ENCODE peak calls at places on chromosome 11, in four cellular contexts. One of them, this sample, is unnamed.

GRCh38 chr11:117816151-117816741 is 8.3 kb downstream of the FXYD2 start:
- DNase-seq in neural progenitor cell: peak; percentile 88
- DNase-seq in adipocyte: peak; percentile 37
- DNase-seq in kidney: peak; percentile 96
- DNase-seq in this sample: no peak

GRCh38 chr11:33980896-33981295 is 70.6 kb upstream of the CAPRIN1 start:
- DNase-seq in neural progenitor cell: no peak
- DNase-seq in adipocyte: no peak
- DNase-seq in kidney: no peak
- DNase-seq in this sample: no peak

GRCh38 chr11:125110506-125110905 is 920 bp downstream of the TMEM218 start:
- DNase-seq in neural progenitor cell: peak; percentile 31
- DNase-seq in adipocyte: no peak
- DNase-seq in kidney: no peak
- DNase-seq in this sample: no peak

GRCh38 chr11:59273008-59273841 is 60.5 kb upstream of the MPEG1 start:
- DNase-seq in neural progenitor cell: no peak
- DNase-seq in adipocyte: no peak
- DNase-seq in kidney: no peak
- DNase-seq in this sample: no peak

GRCh38 chr11:72223615-72224586 is 666 bp upstream of the INPPL1 start:
- DNase-seq in neural progenitor cell: peak; percentile 57
- DNase-seq in adipocyte: peak; percentile 89
- DNase-seq in kidney: peak; percentile 87
- DNase-seq in this sample: peak; percentile 66

GRCh38 chr11:75191330-75191717 is 40.4 kb downstream of the SLCO2B1 start:
- DNase-seq in neural progenitor cell: peak; percentile 51
- DNase-seq in adipocyte: no peak
- DNase-seq in kidney: no peak
- DNase-seq in this sample: no peak

GRCh38 chr11:71240865-71241691 is 11.3 kb downstream of the SHANK2 start:
- DNase-seq in neural progenitor cell: peak; percentile 69
- DNase-seq in adipocyte: peak; percentile 88
- DNase-seq in kidney: peak; percentile 93
- DNase-seq in this sample: no peak

GRCh38 chr11:24738972-24739371 is 242.1 kb downstream of the LUZP2 start:
- DNase-seq in neural progenitor cell: no peak
- DNase-seq in adipocyte: no peak
- DNase-seq in kidney: no peak
- DNase-seq in this sample: peak; percentile 70

GRCh38 chr11:130313383-130314183 is 1.1 kb downstream of the ZBTB44 start:
- DNase-seq in neural progenitor cell: no peak
- DNase-seq in adipocyte: peak; percentile 20
- DNase-seq in kidney: no peak
- DNase-seq in this sample: no peak

GRCh38 chr11:7019500-7020182 is 505 bp downstream of the ZNF214 start:
- DNase-seq in neural progenitor cell: peak; percentile 67
- DNase-seq in adipocyte: peak; percentile 59
- DNase-seq in kidney: peak; percentile 84
- DNase-seq in this sample: no peak

GRCh38 chr11:102111787-102112653 is 1.8 kb downstream of the YAP1 start:
- DNase-seq in neural progenitor cell: peak; percentile 60
- DNase-seq in adipocyte: peak; percentile 84
- DNase-seq in kidney: no peak
- DNase-seq in this sample: no peak

GRCh38 chr11:102111011-102111786 is 952 bp downstream of the YAP1 start:
- DNase-seq in neural progenitor cell: peak; percentile 93
- DNase-seq in adipocyte: peak; percentile 95
- DNase-seq in kidney: peak; percentile 93
- DNase-seq in this sample: no peak

GRCh38 chr11:102110761-102111010 is 439 bp downstream of the YAP1 start:
- DNase-seq in neural progenitor cell: no peak
- DNase-seq in adipocyte: no peak
- DNase-seq in kidney: peak; percentile 82
- DNase-seq in this sample: no peak

GRCh38 chr11:102114032-102114431 is 3.8 kb downstream of the YAP1 start:
- DNase-seq in neural progenitor cell: no peak
- DNase-seq in adipocyte: peak; percentile 19
- DNase-seq in kidney: no peak
- DNase-seq in this sample: no peak

GRCh38 chr11:102112654-102112926 is 2.3 kb downstream of the YAP1 start:
- DNase-seq in neural progenitor cell: no peak
- DNase-seq in adipocyte: no peak
- DNase-seq in kidney: no peak
- DNase-seq in this sample: no peak
- H3K4me3 ChIP-seq in neural progenitor cell: peak overlapping the region; percentile 79
- H3K4me3 ChIP-seq in adipocyte: peak overlapping the region; percentile 96
- H3K4me3 ChIP-seq in kidney: peak overlapping the region; percentile 67
- H3K4me3 ChIP-seq in this sample: no peak overlapping the region

GRCh38 chr11:909406-909805 is 1.2 kb downstream of the CHID1 start:
- DNase-seq in neural progenitor cell: no peak
- DNase-seq in adipocyte: no peak
- DNase-seq in kidney: no peak
- DNase-seq in this sample: no peak

GRCh38 chr11:910044-910588 is 494 bp downstream of the CHID1 start:
- DNase-seq in neural progenitor cell: no peak
- DNase-seq in adipocyte: peak; percentile 50
- DNase-seq in kidney: no peak
- DNase-seq in this sample: no peak

GRCh38 chr11:905952-906351 is 4.7 kb downstream of the CHID1 start:
- DNase-seq in neural progenitor cell: no peak
- DNase-seq in adipocyte: no peak
- DNase-seq in kidney: no peak
- DNase-seq in this sample: no peak

GRCh38 chr11:907668-908067 is 2.9 kb downstream of the CHID1 start:
- DNase-seq in neural progenitor cell: no peak
- DNase-seq in adipocyte: no peak
- DNase-seq in kidney: no peak
- DNase-seq in this sample: no peak

DNA sequence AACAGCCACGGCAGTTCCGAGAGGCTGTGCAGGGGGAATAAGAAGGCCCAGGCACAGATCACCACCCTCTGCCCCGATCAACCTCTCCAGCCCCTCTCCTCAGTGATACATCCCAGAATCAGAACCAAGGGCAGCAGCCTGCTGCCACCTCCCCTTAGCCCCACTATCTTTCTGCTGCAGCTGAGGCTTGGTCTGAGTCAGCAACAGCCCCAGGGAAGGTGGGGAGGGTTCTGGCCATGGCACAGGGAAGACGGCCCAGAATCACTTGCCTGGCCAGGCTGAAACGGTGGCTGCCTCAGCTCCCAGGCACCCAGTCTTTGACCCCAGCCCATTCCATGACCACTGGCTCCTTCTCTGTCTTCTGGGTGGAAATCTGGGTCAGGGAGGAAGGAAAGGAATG is 2.3 kb downstream of the CHID1 start:
- DNase-seq in neural progenitor cell: no peak
- DNase-seq in adipocyte: no peak
- DNase-seq in kidney: no peak
- DNase-seq in this sample: no peak
- H3K9ac ChIP-seq in neural progenitor cell: no peak overlapping the region
- H3K9ac ChIP-seq in adipocyte: no peak overlapping the region
- H3K9ac ChIP-seq in kidney: no peak overlapping the region
- H3K9ac ChIP-seq in this sample: peak overlapping the region; percentile 17

GRCh38 chr11:69253028-69253427 is 40.9 kb upstream of the MYEOV start:
- DNase-seq in neural progenitor cell: no peak
- DNase-seq in adipocyte: no peak
- DNase-seq in kidney: no peak
- DNase-seq in this sample: no peak
- H3K4me3 ChIP-seq in neural progenitor cell: no peak overlapping the region
- H3K4me3 ChIP-seq in adipocyte: peak overlapping the region; percentile 1
- H3K4me3 ChIP-seq in kidney: no peak overlapping the region
- H3K4me3 ChIP-seq in this sample: no peak overlapping the region

DNA sequence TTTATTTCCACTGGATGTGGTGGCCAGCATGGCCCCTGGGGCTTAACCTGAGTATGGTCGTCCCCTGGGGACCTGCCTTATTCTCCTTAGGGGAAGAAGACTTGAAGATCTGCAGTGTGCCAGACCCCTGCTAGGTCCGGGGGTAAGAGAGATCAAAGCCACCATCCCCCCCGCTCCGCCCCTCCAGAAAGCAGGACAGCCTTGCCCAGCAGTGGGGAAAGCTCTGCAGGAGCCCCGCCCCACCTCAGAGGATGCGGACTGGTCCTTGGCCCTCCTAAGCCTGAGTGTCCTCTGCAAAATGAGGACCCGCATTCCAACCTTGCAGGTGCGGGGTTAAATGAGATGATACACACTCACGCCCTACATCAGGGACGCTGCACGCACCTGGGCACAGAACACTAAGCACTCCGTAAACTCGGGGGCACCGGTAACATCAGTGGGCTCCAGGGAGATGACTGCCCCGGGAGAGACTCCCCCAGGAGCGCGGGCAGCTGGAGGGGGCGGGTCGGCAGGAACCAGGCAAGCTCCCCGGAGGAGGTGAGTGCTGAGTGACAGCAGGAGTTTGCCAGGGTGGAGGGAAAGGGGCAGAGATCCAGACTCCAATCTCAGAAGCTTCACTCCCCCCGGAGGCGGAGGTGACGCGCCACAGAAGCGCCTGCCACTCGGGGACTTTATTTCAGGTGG is 564 bp upstream of the ANO1 start:
- DNase-seq in neural progenitor cell: no peak
- DNase-seq in adipocyte: no peak
- DNase-seq in kidney: peak; percentile 58
- DNase-seq in this sample: no peak
- H3K9ac ChIP-seq in neural progenitor cell: no peak overlapping the region
- H3K9ac ChIP-seq in adipocyte: no peak overlapping the region
- H3K9ac ChIP-seq in kidney: no peak overlapping the region
- H3K9ac ChIP-seq in this sample: no peak overlapping the region

GRCh38 chr11:61719968-61720367 is 32.5 kb upstream of the MYRF start:
- DNase-seq in neural progenitor cell: no peak
- DNase-seq in adipocyte: no peak
- DNase-seq in kidney: no peak
- DNase-seq in this sample: no peak

GRCh38 chr11:61717286-61718033 is 35.0 kb upstream of the MYRF start:
- DNase-seq in neural progenitor cell: no peak
- DNase-seq in adipocyte: no peak
- DNase-seq in kidney: no peak
- DNase-seq in this sample: no peak

GRCh38 chr11:61718046-61718531 is 34.3 kb upstream of the MYRF start:
- DNase-seq in neural progenitor cell: no peak
- DNase-seq in adipocyte: no peak
- DNase-seq in kidney: no peak
- DNase-seq in this sample: no peak

GRCh38 chr11:61720597-61720996 is 31.8 kb upstream of the MYRF start:
- DNase-seq in neural progenitor cell: no peak
- DNase-seq in adipocyte: no peak
- DNase-seq in kidney: no peak
- DNase-seq in this sample: no peak

GRCh38 chr11:61718613-61719302 is 33.7 kb upstream of the MYRF start:
- DNase-seq in neural progenitor cell: peak; percentile 85
- DNase-seq in adipocyte: peak; percentile 82
- DNase-seq in kidney: no peak
- DNase-seq in this sample: no peak
- H3K4me3 ChIP-seq in neural progenitor cell: peak overlapping the region; percentile 38
- H3K4me3 ChIP-seq in adipocyte: peak overlapping the region; percentile 72
- H3K4me3 ChIP-seq in kidney: no peak overlapping the region
- H3K4me3 ChIP-seq in this sample: no peak overlapping the region

GRCh38 chr11:129023968-129024676 is 81.5 kb upstream of the TP53AIP1 start:
- DNase-seq in neural progenitor cell: peak; percentile 65
- DNase-seq in adipocyte: no peak
- DNase-seq in kidney: peak; percentile 70
- DNase-seq in this sample: no peak
- H3K9ac ChIP-seq in neural progenitor cell: no peak overlapping the region
- H3K9ac ChIP-seq in adipocyte: no peak overlapping the region
- H3K9ac ChIP-seq in kidney: no peak overlapping the region
- H3K9ac ChIP-seq in this sample: no peak overlapping the region

GRCh38 chr11:102154806-102155205 is 44.6 kb downstream of the YAP1 start:
- DNase-seq in neural progenitor cell: no peak
- DNase-seq in adipocyte: peak; percentile 39
- DNase-seq in kidney: no peak
- DNase-seq in this sample: no peak
- H3K4me3 ChIP-seq in neural progenitor cell: no peak overlapping the region
- H3K4me3 ChIP-seq in adipocyte: no peak overlapping the region
- H3K4me3 ChIP-seq in kidney: no peak overlapping the region
- H3K4me3 ChIP-seq in this sample: no peak overlapping the region

GRCh38 chr11:37804666-37805065 is 1206.6 kb upstream of the RAG2 start:
- DNase-seq in neural progenitor cell: no peak
- DNase-seq in adipocyte: peak; percentile 64
- DNase-seq in kidney: no peak
- DNase-seq in this sample: no peak
- H3K9ac ChIP-seq in neural progenitor cell: no peak overlapping the region
- H3K9ac ChIP-seq in adipocyte: no peak overlapping the region
- H3K9ac ChIP-seq in kidney: no peak overlapping the region
- H3K9ac ChIP-seq in this sample: no peak overlapping the region

GRCh38 chr11:36363361-36364272 is 67.5 kb downstream of the PRR5L start:
- DNase-seq in neural progenitor cell: peak; percentile 69
- DNase-seq in adipocyte: no peak
- DNase-seq in kidney: no peak
- DNase-seq in this sample: no peak
- H3K4me3 ChIP-seq in neural progenitor cell: no peak overlapping the region
- H3K4me3 ChIP-seq in adipocyte: no peak overlapping the region
- H3K4me3 ChIP-seq in kidney: no peak overlapping the region
- H3K4me3 ChIP-seq in this sample: no peak overlapping the region

GRCh38 chr11:64322925-64323260 is 5.0 kb downstream of the PRDX5 start:
- DNase-seq in neural progenitor cell: no peak
- DNase-seq in adipocyte: no peak
- DNase-seq in kidney: no peak
- DNase-seq in this sample: no peak

GRCh38 chr11:64321026-64321425 is 3.1 kb downstream of the PRDX5 start:
- DNase-seq in neural progenitor cell: no peak
- DNase-seq in adipocyte: no peak
- DNase-seq in kidney: no peak
- DNase-seq in this sample: no peak

GRCh38 chr11:64320556-64320955 is 2.6 kb downstream of the PRDX5 start:
- DNase-seq in neural progenitor cell: no peak
- DNase-seq in adipocyte: no peak
- DNase-seq in kidney: no peak
- DNase-seq in this sample: no peak

GRCh38 chr11:64323373-64323772 is 5.5 kb downstream of the PRDX5 start:
- DNase-seq in neural progenitor cell: no peak
- DNase-seq in adipocyte: no peak
- DNase-seq in kidney: no peak
- DNase-seq in this sample: peak; percentile 55

DNA sequence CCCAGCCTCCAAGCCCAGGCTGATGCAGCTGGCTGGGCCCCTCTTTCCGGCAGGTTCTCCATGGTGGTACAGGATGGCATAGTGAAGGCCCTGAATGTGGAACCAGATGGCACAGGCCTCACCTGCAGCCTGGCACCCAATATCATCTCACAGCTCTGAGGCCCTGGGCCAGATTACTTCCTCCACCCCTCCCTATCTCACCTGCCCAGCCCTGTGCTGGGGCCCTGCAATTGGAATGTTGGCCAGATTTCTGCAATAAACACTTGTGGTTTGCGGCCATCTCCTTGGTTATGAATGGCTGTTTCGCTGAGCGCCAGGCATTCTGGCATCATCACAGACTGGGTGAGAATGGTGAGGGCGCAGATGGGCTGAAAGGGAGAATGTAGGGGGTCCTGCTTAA is 3.6 kb downstream of the PRDX5 start:
- DNase-seq in neural progenitor cell: no peak
- DNase-seq in adipocyte: no peak
- DNase-seq in kidney: no peak
- DNase-seq in this sample: no peak
- H3K9ac ChIP-seq in neural progenitor cell: no peak overlapping the region
- H3K9ac ChIP-seq in adipocyte: no peak overlapping the region
- H3K9ac ChIP-seq in kidney: no peak overlapping the region
- H3K9ac ChIP-seq in this sample: no peak overlapping the region